ENCODE peak calls at places on chromosome 10, in four cellular contexts. S, Z, J and M are unnamed samples.
A peak's percentile ranks its signal among the peaks of the same experiment; 100 is the strongest.

GRCh38 chr10:97708976-97709745 is 4.4 kb upstream of the MARVELD1 start:
- DNase-seq in Z (peak; percentile 87), S (peak; percentile 56), J (peak; percentile 82), M (peak; percentile 69)

GRCh38 chr10:107898392-107898791 is 733.9 kb upstream of the SORCS1 start:
- DNase-seq in J (no peak), Z (no peak), S (no peak), M (no peak)

GRCh38 chr10:111126981-111127848 is 50.4 kb downstream of the ADRA2A start:
- DNase-seq in S (no peak), J (no peak), Z (no peak), M (no peak)

GRCh38 chr10:31770307-31770902 is 158.2 kb downstream of the ARHGAP12 start:
- DNase-seq in J (no peak), S (peak; percentile 30), Z (no peak), M (peak; percentile 49)

GRCh38 chr10:79449181-79450146 is 4.0 kb upstream of the ZCCHC24 start:
- DNase-seq in J (no peak), Z (no peak), S (peak; percentile 63), M (peak; percentile 44)

GRCh38 chr10:43820663-43821062 is 172.0 kb upstream of the ZNF32 start:
- DNase-seq in J (no peak), S (no peak), Z (peak; percentile 30), M (no peak)

GRCh38 chr10:48446785-48447184 is 140.3 kb downstream of the MAPK8 start:
- DNase-seq in J (no peak), Z (no peak), S (peak; percentile 5), M (no peak)

GRCh38 chr10:25493122-25493893 is 318.5 kb downstream of the GPR158 start:
- DNase-seq in J (no peak), S (no peak), Z (peak; percentile 98), M (peak; percentile 4)

GRCh38 chr10:115125505-115125904 is 32.3 kb downstream of the ATRNL1 start:
- DNase-seq in J (no peak), Z (no peak), S (no peak), M (no peak)

GRCh38 chr10:15624405-15625191 is 95.1 kb downstream of the ITGA8 start:
- DNase-seq in J (no peak), Z (peak; percentile 36), S (no peak), M (no peak)

GRCh38 chr10:12628964-12629766 is 279.8 kb downstream of the CAMK1D start:
- DNase-seq in S (peak; percentile 70), J (no peak), Z (no peak), M (no peak)

GRCh38 chr10:13773043-13773442 is 186.3 kb downstream of the PRPF18 start:
- DNase-seq in S (no peak), Z (no peak), J (no peak), M (no peak)

GRCh38 chr10:116056445-116057293 is 216.3 kb downstream of the GFRA1 start:
- DNase-seq in S (no peak), J (no peak), Z (no peak), M (no peak)

GRCh38 chr10:52637592-52637991 is 135.0 kb downstream of the MBL2 start:
- DNase-seq in S (no peak), Z (no peak), J (no peak), M (no peak)

DNA sequence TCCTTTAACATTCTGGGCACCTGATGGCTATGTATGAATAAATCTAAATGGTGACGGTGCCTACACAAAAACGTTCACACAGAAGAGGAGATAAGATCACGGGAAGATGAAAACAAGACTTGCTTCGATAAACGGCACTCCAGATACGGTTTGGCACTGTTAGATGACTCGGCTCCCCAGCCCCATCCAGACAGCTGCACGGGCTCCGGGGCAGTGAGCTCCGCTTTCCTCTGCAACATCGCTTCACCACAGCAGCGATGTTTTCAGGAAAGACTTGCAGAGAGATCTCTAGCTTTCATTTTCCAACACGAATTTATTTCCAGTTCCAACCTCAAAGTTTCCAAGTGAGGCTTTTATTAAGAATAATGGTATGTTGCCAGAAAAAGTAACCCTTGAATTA is 132.1 kb downstream of the KLF6 start:
- DNase-seq in S (no peak), J (no peak), Z (peak; percentile 31), M (peak; percentile 3)
- H3K4me3 ChIP-seq in S (no peak overlapping the region), J (no peak overlapping the region), Z (peak overlapping the region; percentile 32), M (no peak overlapping the region)

GRCh38 chr10:132587175-132587574 is 49.6 kb downstream of the INPP5A start:
- DNase-seq in S (no peak), J (no peak), Z (no peak), M (no peak)

GRCh38 chr10:132585732-132586722 is 48.4 kb downstream of the INPP5A start:
- DNase-seq in S (no peak), J (no peak), Z (no peak), M (no peak)

GRCh38 chr10:132588301-132589013 is 50.9 kb downstream of the INPP5A start:
- DNase-seq in S (no peak), J (no peak), Z (peak; percentile 36), M (no peak)

GRCh38 chr10:132589015-132589414 is 51.4 kb downstream of the INPP5A start:
- DNase-seq in J (no peak), Z (no peak), S (no peak), M (no peak)

GRCh38 chr10:132586731-132587130 is 49.1 kb downstream of the INPP5A start:
- DNase-seq in S (no peak), J (no peak), Z (no peak), M (no peak)
- H3K4me3 ChIP-seq in S (no peak overlapping the region), J (no peak overlapping the region), Z (no peak overlapping the region), M (no peak overlapping the region)

DNA sequence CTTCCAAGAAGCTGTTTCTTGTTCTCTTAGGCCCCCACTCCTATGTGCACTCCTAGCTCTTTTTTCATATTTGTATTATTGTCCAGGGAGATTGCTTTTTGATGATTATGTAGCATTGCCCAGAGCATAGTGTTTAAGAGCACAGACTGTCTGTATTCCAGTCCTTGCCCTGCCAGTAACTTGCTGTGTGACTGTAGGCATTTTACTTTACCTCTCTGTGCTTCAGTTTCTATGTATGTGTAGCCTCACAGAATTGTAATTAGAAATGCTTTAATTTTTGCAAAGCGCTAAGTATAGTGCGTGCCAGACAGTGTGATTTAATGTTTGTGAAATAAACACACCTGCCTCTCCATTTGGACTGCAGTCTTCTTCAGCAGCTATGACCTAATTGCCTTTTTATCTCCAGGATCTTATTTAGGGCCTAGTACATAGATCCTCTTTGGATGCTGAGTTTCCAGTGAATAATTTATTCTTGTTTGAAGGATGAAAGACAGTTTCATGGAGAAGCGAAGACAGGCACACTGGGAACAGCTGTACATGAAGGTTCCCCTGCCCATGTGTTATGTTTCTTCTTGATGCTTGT is 1.4 kb downstream of the SEC23IP start:
- DNase-seq in J (no peak), Z (no peak), S (no peak), M (no peak)
- H3K4me3 ChIP-seq in J (peak overlapping the region; percentile 74), Z (peak overlapping the region; percentile 94), S (no peak overlapping the region), M (peak overlapping the region; percentile 76)

GRCh38 chr10:19638173-19638872 is 177.9 kb upstream of the PLXDC2 start:
- DNase-seq in Z (peak; percentile 86), S (no peak), J (no peak), M (peak; percentile 31)
- H3K4me3 ChIP-seq in Z (peak overlapping the region; percentile 36), S (no peak overlapping the region), J (peak overlapping the region; percentile 35), M (peak overlapping the region; percentile 15)

DNA sequence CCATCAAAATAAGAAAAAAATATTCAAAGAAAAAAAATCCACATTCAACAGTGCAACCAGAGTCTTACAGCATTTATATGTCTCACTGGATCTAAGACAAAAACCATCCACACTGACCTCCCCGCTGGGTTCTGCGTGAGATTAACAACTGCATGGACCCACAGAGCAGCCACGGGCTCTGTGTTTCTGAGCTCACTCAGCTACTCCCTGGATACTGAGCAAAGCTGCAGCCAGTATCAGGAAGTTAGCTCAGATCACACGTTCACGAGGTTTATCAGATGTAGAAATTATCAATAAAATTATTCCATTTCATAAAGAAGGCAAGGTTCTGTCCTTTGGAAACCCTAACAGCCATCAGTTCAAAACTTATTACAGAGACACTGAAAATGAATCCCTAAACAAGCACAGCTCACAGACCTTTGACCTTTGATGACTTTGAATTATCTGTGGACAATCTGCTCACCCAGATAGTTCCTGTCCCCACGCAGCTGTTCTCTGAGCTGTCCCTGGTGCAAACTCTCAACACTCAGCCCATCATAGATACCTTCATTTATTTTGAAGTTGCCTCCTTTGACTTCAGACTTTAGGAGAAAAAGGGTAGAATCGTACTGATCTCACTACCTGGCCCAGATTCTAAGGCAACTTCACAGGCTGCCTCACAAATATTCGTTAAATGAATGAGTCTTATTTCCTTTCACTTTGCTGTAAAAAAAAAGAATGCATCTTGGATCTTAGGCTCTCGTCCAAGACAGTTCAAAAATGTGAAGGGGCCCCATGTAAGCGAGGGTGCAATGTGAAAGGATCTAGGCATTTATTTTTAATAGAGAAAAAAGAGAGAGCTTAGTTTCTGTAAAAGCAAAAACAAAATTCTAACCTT is 67.8 kb upstream of the SVIL start:
- DNase-seq in Z (peak; percentile 37), J (no peak), S (no peak), M (peak; percentile 61)
- H3K4me3 ChIP-seq in Z (peak overlapping the region; percentile 14), J (peak overlapping the region; percentile 5), S (no peak overlapping the region), M (peak overlapping the region; percentile 8)

DNA sequence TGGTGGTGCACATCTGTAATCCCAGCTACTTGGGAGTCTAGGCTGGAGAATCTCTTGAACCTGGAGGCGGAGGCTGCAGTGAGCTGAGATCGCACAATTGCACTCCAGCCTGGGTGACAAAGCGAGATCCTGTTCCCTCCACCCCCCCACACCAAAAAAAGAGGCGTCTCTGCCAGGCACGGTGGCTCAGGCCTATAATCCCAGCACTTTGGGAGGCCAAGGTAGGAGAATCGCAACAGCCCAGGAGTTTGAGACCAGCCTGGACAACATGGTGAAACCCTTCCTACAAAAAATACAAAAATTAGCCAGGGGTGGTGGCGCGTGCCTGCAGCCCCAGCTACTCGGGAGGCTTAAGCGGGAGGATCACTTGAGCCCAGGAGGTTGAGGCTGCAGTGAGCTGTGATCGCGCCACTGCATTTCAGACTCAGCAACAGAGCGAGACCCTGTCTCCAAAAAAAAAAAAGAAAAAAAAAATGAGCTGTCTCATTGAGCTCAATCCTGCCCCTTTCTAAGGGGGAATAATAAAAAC is 1.8 kb downstream of the ACTR1A start:
- DNase-seq in S (no peak), Z (no peak), J (no peak), M (no peak)
- H3K4me3 ChIP-seq in S (no peak overlapping the region), Z (peak overlapping the region; percentile 100), J (no peak overlapping the region), M (no peak overlapping the region)

DNA sequence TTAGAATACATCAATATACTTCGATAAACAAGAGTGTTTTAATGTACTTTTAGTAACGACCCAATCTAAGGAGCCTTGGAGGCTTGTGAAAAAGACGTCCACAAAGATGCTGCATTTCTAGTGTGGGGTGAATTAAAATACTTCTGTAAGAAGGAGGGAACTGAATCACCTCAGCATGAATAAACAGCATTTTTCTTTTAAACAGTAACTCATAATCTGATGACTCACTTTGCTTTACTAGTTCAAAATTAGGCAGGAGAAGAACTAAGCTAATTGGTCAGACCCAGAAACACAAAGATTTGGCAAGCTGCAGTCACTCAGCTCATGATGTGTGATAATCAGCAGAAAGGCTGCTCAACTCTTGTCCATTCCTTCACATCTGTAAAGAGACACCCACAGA is 24.2 kb downstream of the NCOA4 start:
- DNase-seq in Z (peak; percentile 49), S (no peak), J (no peak), M (no peak)
- H3K4me3 ChIP-seq in Z (no peak overlapping the region), S (no peak overlapping the region), J (no peak overlapping the region), M (no peak overlapping the region)

GRCh38 chr10:1732501-1733123 is 4.7 kb downstream of the ADARB2 start:
- DNase-seq in S (no peak), Z (no peak), J (no peak), M (no peak)
- H3K4me3 ChIP-seq in S (no peak overlapping the region), Z (no peak overlapping the region), J (no peak overlapping the region), M (no peak overlapping the region)

GRCh38 chr10:117900280-117900679 is 146.5 kb downstream of the RAB11FIP2 start:
- DNase-seq in J (no peak), S (peak; percentile 17), Z (no peak), M (no peak)
- H3K4me3 ChIP-seq in J (no peak overlapping the region), S (no peak overlapping the region), Z (no peak overlapping the region), M (no peak overlapping the region)